ENCODE peak calls at places on chromosomes 6 and 20, in five cellular contexts. One of them, this sample, is unnamed.

GRCh38 chr6:164097557-164098398 is 683.3 kb downstream of the QKI start:
- DNase-seq in cardiac muscle cell: peak; percentile 76
- DNase-seq in mesendoderm: peak; percentile 72
- DNase-seq in HuH-7.5: no peak
- DNase-seq in AG10803: peak; percentile 49
- DNase-seq in this sample: no peak

GRCh38 chr6:4259391-4259790 is 124.0 kb upstream of the ECI2 start:
- DNase-seq in AG10803: no peak
- DNase-seq in mesendoderm: no peak
- DNase-seq in cardiac muscle cell: no peak
- DNase-seq in HuH-7.5: no peak
- DNase-seq in this sample: no peak

GRCh38 chr6:134447883-134448387 is 130.0 kb upstream of the SGK1 start:
- DNase-seq in AG10803: peak; percentile 97
- DNase-seq in mesendoderm: no peak
- DNase-seq in HuH-7.5: no peak
- DNase-seq in cardiac muscle cell: peak; percentile 67
- DNase-seq in this sample: no peak

GRCh38 chr6:110567957-110568696 is 91.7 kb upstream of the SLC22A16 start:
- DNase-seq in AG10803: no peak
- DNase-seq in cardiac muscle cell: no peak
- DNase-seq in HuH-7.5: no peak
- DNase-seq in mesendoderm: no peak
- DNase-seq in this sample: peak; percentile 56

GRCh38 chr6:30591008-30591407 is 19.8 kb downstream of the ABCF1 start:
- DNase-seq in cardiac muscle cell: peak; percentile 57
- DNase-seq in mesendoderm: no peak
- DNase-seq in AG10803: peak; percentile 50
- DNase-seq in HuH-7.5: no peak
- DNase-seq in this sample: no peak

GRCh38 chr6:32761548-32761947 is 1.8 kb downstream of the HLA-DQB2 start:
- DNase-seq in HuH-7.5: no peak
- DNase-seq in mesendoderm: no peak
- DNase-seq in AG10803: no peak
- DNase-seq in cardiac muscle cell: no peak
- DNase-seq in this sample: no peak

GRCh38 chr20:14454296-14454695 is 116.9 kb upstream of the FLRT3 start:
- DNase-seq in AG10803: no peak
- DNase-seq in cardiac muscle cell: no peak
- DNase-seq in mesendoderm: no peak
- DNase-seq in HuH-7.5: no peak
- DNase-seq in this sample: no peak

GRCh38 chr6:38688579-38689087 is 14.3 kb downstream of the GLO1 start:
- DNase-seq in AG10803: no peak
- DNase-seq in HuH-7.5: no peak
- DNase-seq in cardiac muscle cell: no peak
- DNase-seq in mesendoderm: peak; percentile 44
- DNase-seq in this sample: no peak

GRCh38 chr6:133286765-133287164 is 45.6 kb downstream of the EYA4 start:
- DNase-seq in cardiac muscle cell: peak; percentile 60
- DNase-seq in mesendoderm: peak; percentile 52
- DNase-seq in AG10803: peak; percentile 15
- DNase-seq in HuH-7.5: no peak
- DNase-seq in this sample: no peak

GRCh38 chr6:2853766-2854393 is 12.2 kb upstream of the SERPINB1 start:
- DNase-seq in HuH-7.5: no peak
- DNase-seq in AG10803: peak; percentile 82
- DNase-seq in mesendoderm: peak; percentile 96
- DNase-seq in cardiac muscle cell: peak; percentile 77
- DNase-seq in this sample: peak; percentile 95

GRCh38 chr6:116170358-116171057 is 44.6 kb upstream of the COL10A1 start:
- DNase-seq in AG10803: no peak
- DNase-seq in HuH-7.5: no peak
- DNase-seq in mesendoderm: peak; percentile 69
- DNase-seq in cardiac muscle cell: no peak
- DNase-seq in this sample: no peak

GRCh38 chr20:37755665-37756064 is 61.8 kb downstream of the CTNNBL1 start:
- DNase-seq in cardiac muscle cell: no peak
- DNase-seq in AG10803: peak; percentile 55
- DNase-seq in HuH-7.5: no peak
- DNase-seq in mesendoderm: peak; percentile 18
- DNase-seq in this sample: no peak

GRCh38 chr6:112929661-112930060 is 582.5 kb downstream of the RFPL4B start:
- DNase-seq in mesendoderm: no peak
- DNase-seq in HuH-7.5: no peak
- DNase-seq in AG10803: peak; percentile 31
- DNase-seq in cardiac muscle cell: no peak
- DNase-seq in this sample: no peak

GRCh38 chr20:50528804-50529351 is 18.7 kb downstream of the PTPN1 start:
- DNase-seq in AG10803: peak; percentile 45
- DNase-seq in mesendoderm: no peak
- DNase-seq in HuH-7.5: no peak
- DNase-seq in cardiac muscle cell: peak; percentile 50
- DNase-seq in this sample: no peak

GRCh38 chr20:36472656-36473071 is 68.7 kb upstream of the MYL9 start:
- DNase-seq in HuH-7.5: no peak
- DNase-seq in mesendoderm: peak; percentile 89
- DNase-seq in cardiac muscle cell: no peak
- DNase-seq in AG10803: no peak
- DNase-seq in this sample: peak; percentile 58

GRCh38 chr20:8344106-8344505 is 212.0 kb downstream of the PLCB1 start:
- DNase-seq in mesendoderm: no peak
- DNase-seq in HuH-7.5: no peak
- DNase-seq in AG10803: no peak
- DNase-seq in cardiac muscle cell: no peak
- DNase-seq in this sample: no peak

This sample was measured in activated CD4-positive, alpha-beta memory T cell treated with anti-CD3 and anti-CD28 coated beads for 36 hours.